ENCODE peak calls at places on chromosome 4, in five cellular contexts. X is tibial nerve, N is activated B cell treated with CpG ODN at 0.5 μM for 24 hours, E is progenitor cell of endocrine pancreas, G is endothelial cell. Z is an unnamed sample.
A peak's percentile ranks its signal among the peaks of the same experiment; 100 is the strongest.

GRCh38 chr4:83362492-83363329 is 28.1 kb upstream of the HPSE start:
- DNase-seq in G (no peak), N (no peak), E (no peak), X (no peak), Z (no peak)

GRCh38 chr4:184385705-184386141 is 88.6 kb downstream of the IRF2 start:
- DNase-seq in E (no peak), G (no peak), N (no peak), X (no peak), Z (no peak)

GRCh38 chr4:184802203-184803015 is 23.4 kb downstream of the ACSL1 start:
- DNase-seq in X (no peak), G (no peak), E (no peak), N (no peak), Z (no peak)

GRCh38 chr4:176309046-176309445 is 10.7 kb upstream of the SPCS3 start:
- DNase-seq in E (no peak), G (no peak), N (no peak), X (no peak), Z (no peak)

GRCh38 chr4:172142331-172142738 is 329.1 kb downstream of the GALNTL6 start:
- DNase-seq in N (no peak), E (no peak), G (no peak), X (no peak), Z (no peak)

GRCh38 chr4:23871420-23871819 is 18.4 kb downstream of the PPARGC1A start:
- DNase-seq in X (no peak), E (no peak), N (no peak), G (no peak), Z (no peak)

GRCh38 chr4:112153222-112153791 is 8.1 kb downstream of the FAM241A start:
- DNase-seq in N (no peak), X (no peak), G (peak; percentile 11), E (no peak), Z (no peak)

GRCh38 chr4:176638992-176639391 is 153.7 kb downstream of the VEGFC start:
- DNase-seq in X (no peak), G (no peak), E (no peak), N (no peak), Z (no peak)

GRCh38 chr4:141463678-141464077 is 172.7 kb upstream of the IL15 start:
- DNase-seq in G (no peak), E (no peak), N (no peak), X (no peak), Z (no peak)

GRCh38 chr4:69517674-69518073 is 22.0 kb upstream of the UGT2B4 start:
- DNase-seq in X (no peak), E (no peak), G (no peak), N (no peak), Z (no peak)

GRCh38 chr4:38128478-38129451 is 168.6 kb downstream of the PTTG2 start:
- DNase-seq in X (no peak), N (no peak), G (no peak), E (no peak), Z (no peak)

GRCh38 chr4:158036998-158037397 is 135.8 kb downstream of the GASK1B start:
- DNase-seq in X (no peak), N (no peak), G (no peak), E (no peak), Z (no peak)

GRCh38 chr4:76850010-76850441 is 47.9 kb downstream of the SOWAHB start:
- DNase-seq in N (no peak), E (no peak), G (no peak), X (no peak), Z (no peak)

GRCh38 chr4:156718226-156718625 is 253.4 kb downstream of the PDGFC start:
- DNase-seq in G (no peak), X (no peak), E (no peak), N (no peak), Z (no peak)

GRCh38 chr4:75325316-75325715 is 188.9 kb downstream of the RCHY1 start:
- DNase-seq in G (no peak), X (no peak), N (no peak), E (no peak), Z (no peak)

GRCh38 chr4:138576684-138577083 is 334.5 kb upstream of the SLC7A11 start:
- DNase-seq in N (no peak), E (no peak), G (peak; percentile 10), X (no peak), Z (no peak)

GRCh38 chr4:25070512-25070911 is 39.8 kb upstream of the LGI2 start:
- DNase-seq in X (no peak), G (no peak), N (no peak), E (no peak), Z (no peak)

GRCh38 chr4:335515-335914 is 2.1 kb upstream of the ZNF141 start:
- DNase-seq in E (no peak), N (no peak), G (no peak), X (no peak), Z (no peak)

GRCh38 chr4:70706516-70706915 is 15.2 kb upstream of the RUFY3 start:
- DNase-seq in N (no peak), X (no peak), E (no peak), G (no peak), Z (no peak)

GRCh38 chr4:21901831-21902230 is 46.7 kb downstream of the KCNIP4 start:
- DNase-seq in G (no peak), X (no peak), N (no peak), E (no peak), Z (no peak)

DNA sequence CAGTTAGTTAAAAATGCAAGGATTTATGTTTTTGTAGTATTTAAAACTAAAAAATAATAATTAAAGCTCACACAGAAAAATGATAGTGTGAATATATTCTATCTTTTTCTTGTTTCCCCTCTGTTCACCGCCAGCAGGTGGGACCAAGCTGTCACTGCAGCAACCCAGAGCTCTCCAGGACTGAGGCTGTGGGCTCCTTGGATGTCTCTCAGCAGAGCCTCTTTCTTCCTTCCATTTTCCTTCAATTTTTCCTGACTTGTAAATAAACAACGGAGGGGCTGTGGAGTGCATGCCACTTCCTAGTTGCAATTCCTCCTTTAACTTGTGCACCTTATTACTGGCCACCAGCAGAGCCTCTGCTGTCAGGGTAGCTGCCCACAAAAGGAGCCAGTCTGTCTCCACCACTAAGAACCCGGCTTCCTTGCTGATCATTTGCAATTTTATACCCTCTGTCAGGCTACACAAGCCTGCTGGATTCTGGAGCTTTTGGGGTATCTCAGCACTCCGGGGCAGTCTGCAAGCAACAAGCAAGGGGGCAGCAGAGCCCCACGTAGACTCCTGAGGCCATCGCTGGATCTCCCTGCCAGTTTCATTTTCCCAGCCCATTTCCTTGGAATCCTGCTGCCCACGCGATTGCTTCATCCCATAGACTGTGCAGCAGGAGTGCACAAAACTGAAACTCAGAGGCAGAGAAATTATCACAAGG is 1467.4 kb downstream of the C4orf33 start:
- DNase-seq in N (no peak), X (peak; percentile 41), G (peak; percentile 27), E (peak; percentile 23), Z (peak; percentile 48)
- TF ChIP-seq CTCF in N (no peak), X (peak; percentile 39), G (no peak), E (peak; percentile 65), Z (peak; percentile 59)

GRCh38 chr4:66741081-66741480 is 804.2 kb downstream of the CENPC start:
- DNase-seq in X (no peak), G (no peak), N (no peak), E (no peak), Z (no peak)
- TF ChIP-seq CTCF in X (no peak), G (no peak), N (no peak), E (no peak), Z (no peak)

GRCh38 chr4:6469144-6469543 is 3.3 kb downstream of the PPP2R2C start:
- DNase-seq in N (no peak), E (peak; percentile 6), X (no peak), G (no peak), Z (no peak)

GRCh38 chr4:6465985-6466384 is 6.4 kb downstream of the PPP2R2C start:
- DNase-seq in X (no peak), G (no peak), E (peak; percentile 3), N (no peak), Z (no peak)

GRCh38 chr4:6468376-6468775 is 4.0 kb downstream of the PPP2R2C start:
- DNase-seq in G (no peak), N (peak; percentile 3), X (no peak), E (no peak), Z (no peak)

GRCh38 chr4:6466756-6467381 is 5.5 kb downstream of the PPP2R2C start:
- DNase-seq in X (no peak), G (no peak), E (no peak), N (no peak), Z (no peak)

GRCh38 chr4:6467600-6467999 is 4.8 kb downstream of the PPP2R2C start:
- DNase-seq in E (peak; percentile 4), N (no peak), G (no peak), X (no peak), Z (no peak)
- TF ChIP-seq CTCF in E (no peak), N (no peak), G (no peak), X (no peak), Z (no peak)

GRCh38 chr4:143185253-143186107 is 763 bp downstream of the USP38 start:
- DNase-seq in E (peak; percentile 20), N (no peak), X (no peak), G (no peak), Z (no peak)

GRCh38 chr4:143186202-143186601 is 1.5 kb downstream of the USP38 start:
- DNase-seq in E (no peak), X (no peak), G (no peak), N (no peak), Z (no peak)

GRCh38 chr4:143183513-143184216 is 1.1 kb upstream of the USP38 start:
- DNase-seq in X (no peak), G (no peak), N (no peak), E (no peak), Z (no peak)

GRCh38 chr4:143184217-143184502 is 557 bp upstream of the USP38 start:
- DNase-seq in X (no peak), G (no peak), N (no peak), E (no peak), Z (no peak)

DNA sequence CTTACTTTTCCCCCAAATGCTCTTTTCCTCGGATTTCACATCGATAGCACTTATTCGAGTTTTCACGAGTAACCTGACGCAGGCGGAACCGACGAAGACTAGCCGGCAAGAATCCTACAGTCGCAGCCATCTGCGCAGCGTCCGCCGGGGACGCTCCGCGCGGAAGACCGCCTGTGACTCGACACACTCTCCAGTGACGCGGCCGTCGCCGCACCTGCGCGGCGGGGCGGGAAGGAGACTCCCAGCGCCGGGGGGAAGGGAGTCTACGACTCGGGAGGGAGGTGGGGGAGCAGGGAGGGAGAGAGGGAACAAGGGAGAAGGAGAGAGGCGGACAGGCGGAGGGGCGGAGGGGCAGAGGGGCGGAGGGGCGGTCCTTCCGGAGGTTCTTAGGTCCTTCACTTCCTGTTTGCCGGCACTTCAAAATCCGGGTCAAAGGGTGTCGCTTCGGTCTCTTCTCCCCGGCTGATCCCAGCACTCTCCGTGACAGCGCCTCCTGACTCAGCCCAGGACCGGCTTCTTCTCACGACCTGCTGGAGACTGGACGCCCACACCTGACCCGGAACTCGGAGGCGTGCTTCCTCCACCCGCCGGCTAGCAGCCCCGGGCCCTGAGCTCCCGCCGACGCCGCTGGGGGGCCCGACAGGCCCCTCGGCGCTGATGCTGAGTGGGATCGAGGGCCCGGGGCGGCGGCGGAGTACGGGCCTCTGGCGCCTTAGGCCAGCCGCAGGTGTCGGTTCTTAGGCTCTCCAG is at the start of gene USP38:
- DNase-seq in X (peak; percentile 85), N (peak; percentile 73), G (peak; percentile 81), E (peak; percentile 90), Z (peak; percentile 88)
- TF ChIP-seq CTCF in X (no peak), N (no peak), G (no peak), E (peak; percentile 16), Z (no peak)